ENCODE peak calls at places on chromosomes 2 and 18, in nine cellular contexts. R is esophagus muscularis mucosa, V is adrenal gland, T is thoracic aorta, H is gastrocnemius medialis, X is neural progenitor cell, N is PC-9, I is stomach, O is cardiac muscle cell. G is an unnamed sample. For H3K9me3 and H3K27me3, the result is how much of the 10 kb centered on the place peaks cover.

GRCh38 chr2:213251618-213252017 is 32.6 kb upstream of the SPAG16 start:
- DNase-seq in V (no peak), H (no peak), I (no peak), R (no peak), X (peak), O (peak), N (no peak), T (no peak), G (peak)

GRCh38 chr18:75125359-75126331 is 83.3 kb downstream of the PTGR3 start:
- DNase-seq in H (no peak), X (no peak), O (no peak), T (no peak), R (no peak), N (no peak), V (peak), I (no peak), G (no peak)

GRCh38 chr2:206850369-206850768 is 85.0 kb downstream of the FASTKD2 start:
- DNase-seq in T (no peak), V (no peak), I (no peak), X (no peak), N (no peak), H (no peak), O (no peak), R (no peak), G (no peak)

GRCh38 chr2:171958475-171958874 is 36.2 kb downstream of the HAT1 start:
- DNase-seq in O (no peak), N (no peak), I (no peak), V (no peak), T (no peak), H (no peak), X (no peak), R (no peak), G (peak)

GRCh38 chr2:74440005-74440377 is 1.7 kb downstream of the RTKN start:
- DNase-seq in V (peak), T (no peak), H (peak), O (peak), R (no peak), I (no peak), N (no peak), X (peak), G (no peak)

GRCh38 chr2:156110890-156111289 is 221.6 kb downstream of the NR4A2 start:
- DNase-seq in V (no peak), I (peak), H (no peak), N (peak), O (peak), X (peak), T (no peak), R (no peak), G (no peak)

GRCh38 chr2:152861349-152861942 is 143.0 kb downstream of the ARL6IP6 start:
- DNase-seq in V (peak), H (no peak), I (peak), T (no peak), R (no peak), N (peak), X (peak), O (peak), G (no peak)

GRCh38 chr2:177315303-177315887 is 50.9 kb upstream of the NFE2L2 start:
- DNase-seq in T (no peak), O (no peak), X (no peak), H (no peak), R (no peak), I (no peak), N (no peak), V (no peak), G (no peak)

GRCh38 chr18:79888016-79888415 is 63.4 kb downstream of the SLC66A2 start:
- DNase-seq in O (no peak), T (no peak), R (no peak), V (peak), H (no peak), N (no peak), I (no peak), X (no peak), G (no peak)

GRCh38 chr2:216299588-216299987 is 72.7 kb downstream of the MARCHF4 start:
- DNase-seq in V (no peak), N (no peak), X (no peak), I (no peak), O (no peak), H (no peak), R (no peak), T (no peak), G (no peak)

GRCh38 chr2:237552911-237553310 is 13.5 kb upstream of the PRLH start:
- DNase-seq in R (no peak), N (no peak), T (no peak), V (no peak), X (no peak), O (no peak), H (no peak), I (no peak), G (no peak)

GRCh38 chr18:48929951-48930713 is 20.6 kb downstream of the SMAD7 start:
- DNase-seq in R (no peak), V (no peak), I (peak), X (peak), H (no peak), O (peak), T (no peak), N (no peak), G (no peak)

GRCh38 chr2:236688563-236689392 is 119.2 kb downstream of the ACKR3 start:
- DNase-seq in V (no peak), N (no peak), I (no peak), T (no peak), H (no peak), X (peak), R (no peak), O (no peak), G (no peak)

GRCh38 chr2:201697899-201698298 is 545 bp downstream of the MPP4 start:
- DNase-seq in X (no peak), T (no peak), N (peak), R (peak), I (no peak), V (no peak), H (no peak), O (no peak), G (peak)

GRCh38 chr18:74506405-74507119 is 10.4 kb downstream of the CNDP2 start:
- DNase-seq in T (no peak), H (no peak), X (no peak), N (no peak), V (peak), R (no peak), O (no peak), I (peak), G (peak)

GRCh38 chr2:177313162-177313781 is 48.7 kb upstream of the NFE2L2 start:
- DNase-seq in R (no peak), X (no peak), V (no peak), T (no peak), N (no peak), H (no peak), I (no peak), O (no peak), G (no peak)

GRCh38 chr18:9614401-9615279 is at the start of gene PPP4R1:
- DNase-seq in O (peak), X (peak), R (peak), I (peak), V (peak), H (peak), N (peak), T (peak), G (no peak)

GRCh38 chr2:120434487-120434886 is 88.6 kb downstream of the INHBB start:
- DNase-seq in O (no peak), H (no peak), R (no peak), N (no peak), V (no peak), T (no peak), X (peak), I (no peak), G (no peak)

GRCh38 chr2:57443985-57444501 is 602.6 kb upstream of the VRK2 start:
- DNase-seq in H (no peak), I (no peak), X (no peak), O (no peak), V (no peak), N (no peak), T (no peak), R (no peak), G (no peak)

GRCh38 chr2:162888641-162889040 is 50.1 kb upstream of the KCNH7 start:
- DNase-seq in R (no peak), H (no peak), T (no peak), I (no peak), X (no peak), N (no peak), V (no peak), O (peak), G (no peak)

DNA sequence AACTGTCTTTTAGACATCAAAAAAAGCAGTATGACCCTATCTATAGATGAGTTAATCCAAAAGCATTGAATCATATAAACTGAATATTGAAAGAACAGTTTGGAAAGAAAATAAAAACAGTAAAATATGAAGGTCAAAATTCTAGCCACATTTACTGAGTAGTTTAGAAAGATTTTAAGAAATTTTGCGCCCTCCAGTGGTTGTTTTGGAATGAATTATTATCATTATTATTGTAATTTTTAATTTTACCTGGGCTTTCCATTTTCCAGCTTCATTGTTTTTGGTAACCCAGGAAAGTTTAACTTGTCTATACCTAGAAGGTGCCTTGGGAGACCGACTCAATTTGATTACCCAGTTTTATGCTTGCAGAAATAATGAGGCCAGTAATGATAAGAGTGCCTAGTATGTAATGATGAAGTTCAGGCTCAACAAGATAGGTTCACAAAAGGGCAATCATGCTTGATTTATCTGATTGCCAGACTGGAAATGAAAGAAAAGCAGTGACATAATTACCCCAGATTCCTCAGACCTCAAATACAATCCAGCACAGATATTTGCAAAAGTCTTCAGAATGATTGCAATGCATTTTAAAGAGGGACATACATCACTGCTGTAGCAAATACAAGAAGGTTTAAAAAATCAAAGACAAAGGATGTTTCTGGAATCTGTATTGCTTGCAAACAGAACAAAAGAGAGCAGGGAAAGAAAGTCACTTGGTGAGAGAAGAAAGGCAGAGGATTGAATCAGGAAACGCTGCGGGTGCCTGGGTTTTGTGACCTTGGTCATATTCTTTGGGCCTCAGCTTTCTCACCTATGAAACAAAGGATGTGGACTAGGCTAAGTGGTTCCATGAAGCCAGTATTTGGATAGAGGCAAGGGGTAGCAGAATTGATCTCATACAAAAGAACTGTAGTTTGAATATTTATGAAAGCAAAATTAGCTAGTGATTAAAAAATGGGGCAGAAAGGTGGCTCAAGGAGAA is 153.8 kb downstream of the MAP2 start:
- DNase-seq in V (no peak), O (peak), T (no peak), X (peak), I (no peak), R (no peak), H (no peak), N (no peak), G (no peak)
- H3K9me3 ChIP-seq in V (under half), O (under half), T (under half), X (under half), I (under half), R (under half), H (under half), N (under half), G (under half)

DNA sequence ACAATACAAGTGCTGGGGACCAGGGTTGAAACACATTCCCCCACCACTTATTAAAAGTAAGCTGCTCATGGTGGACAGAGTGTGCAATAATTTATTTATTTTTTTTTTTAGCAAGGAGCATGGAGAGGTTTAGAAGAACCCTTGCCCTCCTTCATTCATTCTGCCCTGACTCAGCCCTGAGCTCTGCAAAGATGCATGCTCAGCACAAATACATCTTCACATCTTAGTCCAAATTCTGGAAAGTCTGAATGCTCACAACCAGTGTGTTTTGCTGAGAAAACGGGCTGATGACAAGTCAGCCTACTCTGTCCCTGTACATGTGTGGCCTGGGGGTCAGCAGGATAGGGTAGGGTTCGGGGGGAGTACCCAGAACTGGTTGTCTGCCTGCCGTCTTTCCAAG is 76.5 kb downstream of the ADD2 start:
- DNase-seq in N (no peak), O (no peak), T (no peak), I (no peak), V (no peak), H (no peak), X (no peak), R (no peak), G (no peak)
- H3K27me3 ChIP-seq in N (under half), O (under half), T (under half), I (under half), V (under half), H (under half), X (under half), R (under half), G (under half)

DNA sequence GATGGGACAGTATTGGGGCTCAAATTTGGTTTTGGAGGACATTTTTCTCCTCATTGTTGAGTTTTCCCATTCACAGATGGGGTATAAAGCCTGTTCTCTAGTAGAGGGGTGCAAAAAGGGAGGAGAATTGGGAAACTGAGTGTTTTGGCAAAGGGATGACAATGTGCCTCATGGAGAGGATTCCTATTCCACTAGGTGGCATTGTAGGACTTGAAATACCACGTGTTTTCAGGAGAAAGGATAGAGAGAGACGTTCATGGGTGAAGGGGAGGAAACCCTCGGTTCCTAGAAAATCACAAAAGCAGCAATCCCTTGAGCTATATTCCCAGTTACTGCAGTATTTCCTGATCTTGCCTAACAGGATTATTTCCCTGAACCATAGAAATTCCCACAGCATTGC is 113.7 kb upstream of the SRD5A2 start:
- DNase-seq in I (no peak), X (peak), N (no peak), R (no peak), O (no peak), H (no peak), T (no peak), V (no peak), G (no peak)
- H3K9me3 ChIP-seq in I (under half), X (under half), N (half or more), R (half or more), O (under half), H (under half), T (under half), V (under half), G (under half)

GRCh38 chr2:88400398-88400797 is 52.1 kb downstream of the FOXI3 start:
- DNase-seq in V (no peak), N (no peak), O (no peak), I (no peak), R (no peak), T (no peak), H (no peak), X (no peak), G (no peak)
- H3K27me3 ChIP-seq in V (under half), N (half or more), O (under half), I (under half), R (under half), T (under half), H (under half), X (under half), G (under half)

DNA sequence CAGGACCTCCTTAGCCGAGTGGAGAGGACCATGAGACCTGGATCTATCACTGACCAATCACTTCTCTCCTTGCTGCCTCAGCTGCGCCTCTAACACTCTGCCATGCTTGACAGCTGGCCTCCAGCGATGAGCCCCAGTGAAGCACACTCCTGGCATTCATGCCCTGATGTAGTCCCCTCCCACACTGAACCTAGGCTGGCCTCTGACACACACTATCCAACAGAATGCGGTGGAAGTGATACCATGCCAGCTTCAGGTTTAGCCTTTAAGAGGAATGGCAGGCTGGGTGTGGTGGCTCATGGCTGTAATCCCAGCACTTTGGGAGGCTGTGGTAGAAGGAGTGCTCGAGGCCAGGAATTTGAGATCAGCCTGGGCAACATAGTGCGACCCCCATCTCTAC is 73.7 kb upstream of the LAPTM4A start:
- DNase-seq in H (no peak), T (no peak), N (no peak), O (no peak), R (no peak), V (no peak), I (no peak), X (no peak), G (no peak)
- H3K9me3 ChIP-seq in H (under half), T (under half), N (under half), O (under half), R (under half), V (under half), I (under half), X (under half), G (under half)

G was measured in AG04450.